ENCODE peak calls at places on chromosomes 6 and 20, in ten cellular contexts. Y is cardiac muscle cell, T is PC-3, J is gastrocnemius medialis, L is psoas muscle, I is left ventricle myocardium inferior, O is upper lobe of right lung, K is A549, F is tibial artery, C is tibial nerve. V is an unnamed sample.

GRCh38 chr6:92541457-92542060 is 877.8 kb downstream of the EPHA7 start:
- DNase-seq in Y (no peak), T (no peak), J (no peak), L (no peak), I (no peak), O (no peak), K (no peak), F (no peak), C (no peak), V (no peak)

GRCh38 chr6:62803094-62803493 is 408.2 kb upstream of the FKBP1C start:
- DNase-seq in Y (no peak), T (no peak), J (no peak), L (no peak), I (no peak), O (no peak), K (no peak), F (no peak), C (no peak), V (no peak)

GRCh38 chr6:1761472-1761871 is 151.8 kb downstream of the FOXC1 start:
- DNase-seq in Y (no peak), T (peak), J (no peak), L (no peak), I (no peak), O (no peak), K (no peak), F (no peak), C (no peak), V (no peak)

GRCh38 chr6:4078830-4079471 is at the start of gene FAM217A:
- DNase-seq in Y (no peak), T (no peak), J (no peak), L (no peak), I (no peak), O (no peak), K (no peak), F (no peak), C (no peak), V (no peak)

GRCh38 chr6:90000864-90001731 is 106.8 kb downstream of the GJA10 start:
- DNase-seq in Y (no peak), T (peak), J (no peak), L (no peak), I (no peak), O (no peak), K (no peak), F (no peak), C (no peak), V (no peak)

GRCh38 chr20:58531063-58531462 is 15.9 kb upstream of the APCDD1L start:
- DNase-seq in Y (no peak), T (no peak), J (no peak), L (no peak), I (no peak), O (no peak), K (no peak), F (no peak), C (no peak), V (no peak)

GRCh38 chr6:19465760-19466159 is 371.4 kb upstream of the ID4 start:
- DNase-seq in Y (no peak), T (peak), J (no peak), L (no peak), I (no peak), O (no peak), K (peak), F (no peak), C (no peak), V (peak)

GRCh38 chr20:50188879-50189680 is 1.6 kb upstream of the CEBPB start:
- DNase-seq in Y (no peak), T (no peak), J (peak), L (no peak), I (no peak), O (peak), K (peak), F (no peak), C (no peak), V (no peak)

GRCh38 chr6:14865609-14866100 is 380.2 kb upstream of the JARID2 start:
- DNase-seq in Y (no peak), T (no peak), J (no peak), L (no peak), I (no peak), O (no peak), K (no peak), F (no peak), C (no peak), V (no peak)

GRCh38 chr20:32752458-32753250 is 9.4 kb upstream of the COMMD7 start:
- DNase-seq in Y (peak), T (peak), J (no peak), L (no peak), I (no peak), O (no peak), K (no peak), F (no peak), C (no peak), V (peak)

GRCh38 chr6:154928325-154928922 is 66.7 kb upstream of the TIAM2 start:
- DNase-seq in Y (peak), T (peak), J (no peak), L (no peak), I (no peak), O (no peak), K (peak), F (peak), C (no peak), V (peak)

GRCh38 chr6:135995160-135995898 is 143.8 kb downstream of the PDE7B start:
- DNase-seq in Y (no peak), T (peak), J (no peak), L (no peak), I (no peak), O (no peak), K (peak), F (no peak), C (no peak), V (peak)

GRCh38 chr6:152575621-152576150 is 61.5 kb downstream of the SYNE1 start:
- DNase-seq in Y (no peak), T (no peak), J (no peak), L (no peak), I (no peak), O (no peak), K (no peak), F (peak), C (no peak), V (no peak)

GRCh38 chr20:52191436-52192295 is at the start of gene ZFP64:
- DNase-seq in Y (peak), T (peak), J (peak), L (peak), I (peak), O (peak), K (peak), F (peak), C (peak), V (peak)

GRCh38 chr20:57475388-57476072 is 49.4 kb downstream of the CTCFL start:
- DNase-seq in Y (no peak), T (no peak), J (no peak), L (no peak), I (no peak), O (no peak), K (no peak), F (peak), C (no peak), V (no peak)

GRCh38 chr6:118725944-118726343 is 74.6 kb upstream of the CEP85L start:
- DNase-seq in Y (no peak), T (no peak), J (no peak), L (no peak), I (no peak), O (no peak), K (no peak), F (no peak), C (no peak), V (no peak)

GRCh38 chr20:1376007-1376406 is 16.8 kb downstream of the FKBP1A start:
- DNase-seq in Y (no peak), T (no peak), J (no peak), L (no peak), I (no peak), O (no peak), K (no peak), F (no peak), C (no peak), V (no peak)

GRCh38 chr6:128630213-128630612 is 109.8 kb upstream of the PTPRK start:
- DNase-seq in Y (no peak), T (peak), J (no peak), L (no peak), I (no peak), O (no peak), K (no peak), F (no peak), C (no peak), V (no peak)

GRCh38 chr6:36050947-36051710 is 23.5 kb downstream of the MAPK14 start:
- DNase-seq in Y (peak), T (no peak), J (peak), L (peak), I (no peak), O (no peak), K (no peak), F (peak), C (no peak), V (no peak)

GRCh38 chr6:139853302-139853992 is 479.0 kb upstream of the CITED2 start:
- DNase-seq in Y (no peak), T (peak), J (no peak), L (no peak), I (no peak), O (no peak), K (no peak), F (no peak), C (no peak), V (no peak)

GRCh38 chr20:37622728-37623127 is 71.1 kb upstream of the CTNNBL1 start:
- DNase-seq in Y (no peak), T (no peak), J (no peak), L (no peak), I (no peak), O (no peak), K (no peak), F (no peak), C (no peak), V (no peak)

GRCh38 chr6:106170030-106170791 is 84.1 kb downstream of the PRDM1 start:
- DNase-seq in Y (peak), T (no peak), J (no peak), L (no peak), I (no peak), O (no peak), K (no peak), F (no peak), C (no peak), V (no peak)

GRCh38 chr6:70307008-70307407 is 4.1 kb upstream of the COL9A1 start:
- DNase-seq in Y (no peak), T (no peak), J (no peak), L (no peak), I (no peak), O (no peak), K (no peak), F (no peak), C (no peak), V (no peak)

GRCh38 chr6:122799916-122800701 is 11.1 kb downstream of the SMPDL3A start:
- DNase-seq in Y (no peak), T (peak), J (no peak), L (no peak), I (no peak), O (no peak), K (peak), F (no peak), C (no peak), V (peak)

GRCh38 chr6:42572523-42572922 is 8.7 kb downstream of the UBR2 start:
- DNase-seq in Y (no peak), T (no peak), J (no peak), L (no peak), I (no peak), O (no peak), K (no peak), F (no peak), C (no peak), V (no peak)

GRCh38 chr20:24004470-24004869 is 15.9 kb upstream of the GGTLC1 start:
- DNase-seq in Y (no peak), T (no peak), J (no peak), L (no peak), I (no peak), O (no peak), K (no peak), F (no peak), C (no peak), V (no peak)

GRCh38 chr20:1505361-1505760 is 14.1 kb upstream of the SIRPB2 start:
- DNase-seq in Y (no peak), T (peak), J (no peak), L (no peak), I (no peak), O (no peak), K (peak), F (no peak), C (no peak), V (peak)

GRCh38 chr6:153790881-153791473 is 248.1 kb upstream of the OPRM1 start:
- DNase-seq in Y (peak), T (peak), J (no peak), L (no peak), I (no peak), O (no peak), K (peak), F (peak), C (no peak), V (peak)

GRCh38 chr20:59024111-59024530 is 4.9 kb downstream of the TUBB1 start:
- DNase-seq in Y (no peak), T (no peak), J (no peak), L (no peak), I (no peak), O (no peak), K (no peak), F (no peak), C (no peak), V (no peak)

GRCh38 chr6:71090216-71090615 is 133.4 kb upstream of the B3GAT2 start:
- DNase-seq in Y (no peak), T (no peak), J (no peak), L (no peak), I (no peak), O (no peak), K (no peak), F (no peak), C (no peak), V (no peak)

GRCh38 chr6:137978252-137978896 is 111.3 kb downstream of the TNFAIP3 start:
- DNase-seq in Y (no peak), T (peak), J (no peak), L (no peak), I (no peak), O (no peak), K (no peak), F (no peak), C (no peak), V (peak)

GRCh38 chr6:52551483-52552277 is 25.2 kb downstream of the TRAM2 start:
- DNase-seq in Y (peak), T (peak), J (peak), L (peak), I (peak), O (peak), K (peak), F (peak), C (no peak), V (peak)
- H3K27ac ChIP-seq in Y (peak), T (no peak), J (peak), L (peak), I (peak), O (peak), K (peak), F (peak), C (peak), V (peak)

GRCh38 chr20:63934271-63935068 is 21.7 kb downstream of the UCKL1 start:
- DNase-seq in Y (peak), T (no peak), J (no peak), L (no peak), I (no peak), O (no peak), K (no peak), F (no peak), C (no peak), V (no peak)
- TF ChIP-seq CTCF in Y (peak), T (peak), J (no peak), L (no peak), I (peak), O (peak), K (peak), F (no peak), C (no peak), V (peak)

DNA sequence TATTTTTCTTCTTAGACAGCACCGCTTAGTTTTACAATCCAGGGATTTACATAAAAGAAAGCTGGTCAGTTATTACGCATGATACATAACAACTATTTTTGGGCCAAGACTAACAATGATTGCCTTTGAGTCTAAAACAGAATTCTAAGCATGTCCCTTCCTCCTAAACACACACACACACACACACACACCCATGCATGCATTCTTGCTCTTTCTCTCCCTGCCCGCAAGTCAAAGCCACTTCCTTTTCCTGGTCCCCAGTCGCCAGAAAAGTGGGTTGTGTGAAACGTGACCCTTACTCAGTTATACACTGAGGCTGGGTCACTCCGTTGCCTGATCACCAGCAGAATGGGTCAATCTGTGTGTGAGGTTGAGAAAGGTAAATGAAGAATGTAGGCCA is 31.4 kb downstream of the FYN start:
- DNase-seq in Y (no peak), T (no peak), J (no peak), L (no peak), I (no peak), O (no peak), K (no peak), F (no peak), C (no peak), V (peak)
- H3K27ac ChIP-seq in Y (peak), T (no peak), J (no peak), L (no peak), I (peak), O (no peak), K (no peak), F (no peak), C (peak), V (peak)

GRCh38 chr6:13683038-13683437 is 28.6 kb downstream of the RANBP9 start:
- DNase-seq in Y (no peak), T (no peak), J (no peak), L (no peak), I (no peak), O (no peak), K (no peak), F (no peak), C (no peak), V (no peak)

GRCh38 chr6:13689511-13690256 is 22.0 kb downstream of the RANBP9 start:
- DNase-seq in Y (no peak), T (peak), J (no peak), L (no peak), I (no peak), O (no peak), K (no peak), F (no peak), C (no peak), V (no peak)

GRCh38 chr6:13682346-13682745 is 29.3 kb downstream of the RANBP9 start:
- DNase-seq in Y (no peak), T (no peak), J (no peak), L (no peak), I (no peak), O (no peak), K (no peak), F (no peak), C (no peak), V (no peak)

GRCh38 chr6:13688692-13689196 is 22.9 kb downstream of the RANBP9 start:
- DNase-seq in Y (no peak), T (no peak), J (no peak), L (no peak), I (no peak), O (no peak), K (no peak), F (no peak), C (no peak), V (no peak)

DNA sequence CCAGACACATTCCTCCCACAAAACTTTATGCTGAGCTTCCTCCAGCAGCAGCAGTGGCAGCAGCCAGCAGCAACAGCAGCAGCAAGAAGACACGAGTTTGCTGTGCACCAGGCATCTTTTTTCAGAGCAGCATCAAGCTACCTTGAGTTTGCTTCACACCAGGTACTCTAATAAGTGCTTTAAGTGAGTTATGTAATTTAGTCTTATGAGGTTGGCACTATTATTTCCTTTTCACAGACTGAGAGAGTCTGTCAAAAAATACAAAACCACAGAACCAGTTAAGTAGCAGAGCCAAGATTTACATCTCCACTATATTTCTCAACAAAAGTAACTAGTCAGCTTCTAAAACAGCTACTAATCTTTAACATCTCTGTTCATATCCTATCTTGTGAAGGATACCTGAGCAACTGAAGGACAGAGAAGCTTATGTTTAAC is 23.7 kb downstream of the RANBP9 start:
- DNase-seq in Y (no peak), T (no peak), J (no peak), L (no peak), I (no peak), O (no peak), K (no peak), F (no peak), C (no peak), V (no peak)
- TF ChIP-seq CTCF in Y (no peak), T (no peak), J (no peak), L (no peak), I (no peak), O (no peak), K (no peak), F (no peak), C (no peak), V (no peak)

DNA sequence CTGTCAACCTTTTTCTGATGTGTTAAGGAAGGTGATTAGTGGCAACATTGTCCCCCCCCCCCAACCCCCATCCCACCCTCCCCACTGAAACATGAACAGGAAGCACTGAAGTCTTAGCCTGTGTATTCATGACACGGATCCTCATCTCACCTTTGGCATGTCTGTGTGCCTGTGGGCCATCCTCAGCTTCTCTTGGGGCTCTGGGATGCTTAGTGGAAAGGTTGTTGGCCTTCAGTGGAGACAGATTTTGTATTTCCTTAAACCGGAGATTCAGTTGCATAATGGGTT is 93.6 kb downstream of the RREB1 start:
- DNase-seq in Y (no peak), T (no peak), J (no peak), L (no peak), I (no peak), O (no peak), K (no peak), F (no peak), C (no peak), V (no peak)
- H3K27ac ChIP-seq in Y (no peak), T (no peak), J (no peak), L (no peak), I (peak), O (peak), K (no peak), F (no peak), C (no peak), V (no peak)

DNA sequence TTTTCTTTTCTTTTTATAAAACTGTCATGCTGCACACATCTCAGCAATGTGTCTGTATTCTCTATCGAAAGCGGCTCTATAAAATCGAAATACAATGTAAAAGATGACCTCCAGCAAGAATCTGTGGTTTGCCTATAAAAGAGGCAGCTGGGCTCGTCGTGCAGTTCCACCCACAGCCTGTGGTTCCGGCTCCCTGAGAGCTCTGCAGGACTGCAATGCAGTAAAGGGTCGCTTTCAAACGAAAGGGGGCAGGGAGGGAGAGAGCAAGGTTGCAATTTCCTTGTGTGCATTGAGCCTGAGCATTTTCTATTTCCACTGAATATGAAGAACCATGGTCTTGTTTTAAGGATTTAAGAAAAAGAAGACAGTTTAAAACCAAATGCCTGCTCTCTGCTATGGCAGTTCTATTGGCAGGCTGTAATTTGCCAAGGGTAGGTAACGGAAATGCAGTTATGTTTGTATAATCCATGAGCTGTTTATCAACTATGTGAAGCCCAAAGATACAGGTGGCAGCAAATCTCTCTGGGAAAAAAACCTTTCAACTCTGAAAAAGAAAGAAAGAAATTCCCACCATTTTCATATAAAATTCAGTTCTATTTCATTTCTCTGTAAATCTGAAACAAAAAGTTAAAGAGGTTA is 236.5 kb downstream of the HACE1 start:
- DNase-seq in Y (peak), T (peak), J (no peak), L (no peak), I (no peak), O (no peak), K (peak), F (no peak), C (no peak), V (no peak)
- TF ChIP-seq CTCF in Y (no peak), T (no peak), J (no peak), L (no peak), I (peak), O (no peak), K (no peak), F (no peak), C (no peak), V (peak)

V was measured in brain microvascular endothelial cell.